ENCODE peak calls at places on chromosomes 2 and 18, in nine cellular contexts. M is heart left ventricle, P is A549, D is sigmoid colon, T is IMR-90, S is right lobe of liver, B is esophagus squamous epithelium, F is adrenal gland, R is tibial nerve. Y is an unnamed sample. For H3K4me1, the result is how much of the 10 kb centered on the place peaks cover.

GRCh38 chr18:48547456-48548403 is 8.9 kb downstream of the CTIF start:
- DNase-seq in M (peak), P (peak), D (no peak), T (peak), S (peak), B (no peak), F (peak), R (no peak), Y (no peak)

GRCh38 chr18:74286106-74286856 is 5.5 kb downstream of the CYB5A start:
- DNase-seq in M (no peak), P (no peak), D (no peak), T (peak), S (no peak), B (no peak), F (no peak), R (no peak), Y (no peak)

GRCh38 chr2:157302492-157303099 is 23.0 kb downstream of the ERMN start:
- DNase-seq in M (no peak), P (peak), D (no peak), T (peak), S (no peak), B (no peak), F (peak), R (peak), Y (no peak)

GRCh38 chr18:35005963-35006577 is 35.1 kb upstream of the MAPRE2 start:
- DNase-seq in M (no peak), P (peak), D (no peak), T (peak), S (no peak), B (no peak), F (no peak), R (peak), Y (no peak)

GRCh38 chr2:63071664-63072063 is 21.0 kb downstream of the OTX1 start:
- DNase-seq in M (no peak), P (no peak), D (no peak), T (no peak), S (no peak), B (no peak), F (no peak), R (no peak), Y (no peak)

GRCh38 chr2:5195636-5196035 is 496.5 kb upstream of the SOX11 start:
- DNase-seq in M (no peak), P (no peak), D (no peak), T (no peak), S (no peak), B (no peak), F (no peak), R (no peak), Y (no peak)

GRCh38 chr18:9736942-9737813 is 29.1 kb downstream of the RAB31 start:
- DNase-seq in M (no peak), P (no peak), D (no peak), T (peak), S (peak), B (no peak), F (no peak), R (no peak), Y (no peak)

GRCh38 chr18:73983496-73983895 is 164.1 kb downstream of the FBXO15 start:
- DNase-seq in M (no peak), P (no peak), D (no peak), T (no peak), S (no peak), B (no peak), F (no peak), R (no peak), Y (no peak)

GRCh38 chr2:160911258-160911657 is 249.0 kb upstream of the TANK start:
- DNase-seq in M (no peak), P (no peak), D (no peak), T (no peak), S (no peak), B (no peak), F (no peak), R (no peak), Y (no peak)

GRCh38 chr18:8794133-8794986 is 89.0 kb downstream of the MTCL1 start:
- DNase-seq in M (no peak), P (peak), D (no peak), T (peak), S (no peak), B (no peak), F (no peak), R (no peak), Y (no peak)

GRCh38 chr2:101200714-101201113 is 49.5 kb upstream of the TBC1D8 start:
- DNase-seq in M (no peak), P (peak), D (no peak), T (peak), S (no peak), B (no peak), F (no peak), R (no peak), Y (no peak)

GRCh38 chr2:58875462-58875861 is 634.3 kb upstream of the FANCL start:
- DNase-seq in M (no peak), P (no peak), D (no peak), T (no peak), S (no peak), B (no peak), F (no peak), R (no peak), Y (no peak)

GRCh38 chr2:189348369-189348768 is 92.9 kb upstream of the WDR75 start:
- DNase-seq in M (no peak), P (no peak), D (no peak), T (no peak), S (no peak), B (no peak), F (no peak), R (no peak), Y (no peak)

GRCh38 chr2:128278979-128279378 is 39.7 kb downstream of the HS6ST1 start:
- DNase-seq in M (peak), P (no peak), D (peak), T (no peak), S (peak), B (no peak), F (peak), R (no peak), Y (no peak)

GRCh38 chr2:11248-11941 is 34.9 kb downstream of the FAM110C start:
- DNase-seq in M (peak), P (peak), D (no peak), T (peak), S (no peak), B (no peak), F (peak), R (peak), Y (peak)

GRCh38 chr18:61034581-61034980 is 298.6 kb upstream of the CDH20 start:
- DNase-seq in M (no peak), P (no peak), D (no peak), T (no peak), S (no peak), B (no peak), F (no peak), R (no peak), Y (no peak)

DNA sequence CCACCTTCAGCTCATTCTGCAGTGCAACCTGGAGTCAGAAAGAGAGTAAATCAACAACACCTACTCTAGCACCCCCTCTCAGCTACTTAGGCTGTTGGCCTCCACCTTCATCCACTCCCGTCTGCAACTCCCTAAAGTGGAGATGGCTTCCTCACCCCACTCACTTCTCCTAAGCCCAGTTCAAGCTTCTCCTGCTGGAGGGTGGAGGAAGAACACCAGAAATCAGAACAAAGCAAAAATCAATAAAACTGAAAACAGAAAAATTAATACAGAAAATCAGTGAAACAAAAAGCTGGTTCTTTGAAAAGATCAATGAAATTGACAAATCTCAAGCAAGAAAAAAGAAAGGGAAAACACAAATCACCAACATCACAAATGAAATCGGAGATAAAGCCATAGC is 191.7 kb downstream of the ANAPC1 start:
- DNase-seq in M (no peak), P (no peak), D (no peak), T (no peak), S (no peak), B (no peak), F (no peak), R (no peak), Y (no peak)
- TF ChIP-seq CTCF in M (no peak), P (no peak), D (no peak), T (peak), S (no peak), B (no peak), F (no peak), R (no peak), Y (no peak)

DNA sequence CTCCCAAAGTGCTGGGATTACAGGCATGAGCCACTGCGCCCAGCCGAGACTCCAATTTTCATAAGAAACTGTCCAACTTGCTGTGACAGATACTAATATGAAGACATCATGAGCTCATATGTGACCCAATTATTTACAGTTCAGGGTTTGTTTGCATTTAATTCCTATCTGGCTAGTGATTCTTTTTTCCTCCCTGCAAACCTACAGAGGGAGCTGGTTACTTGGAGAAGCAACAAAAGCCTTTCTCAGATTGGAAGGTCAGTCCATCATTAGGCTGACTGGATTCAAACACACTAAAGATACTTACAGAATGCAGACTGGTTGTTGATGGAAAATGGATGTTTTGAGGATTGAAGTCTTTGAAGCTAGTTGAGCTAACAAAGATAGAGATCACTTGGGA is 176.4 kb downstream of the ANKRD44 start:
- DNase-seq in M (no peak), P (peak), D (no peak), T (peak), S (no peak), B (no peak), F (no peak), R (no peak), Y (no peak)
- H3K4me1 ChIP-seq in M (under half), P (under half), D (under half), T (under half), S (under half), B (under half), F (under half), R (under half), Y (under half)

GRCh38 chr2:43274721-43275120 is 48.3 kb upstream of the ZFP36L2 start:
- DNase-seq in M (no peak), P (no peak), D (no peak), T (no peak), S (no peak), B (no peak), F (no peak), R (no peak), Y (no peak)
- TF ChIP-seq POLR2A in M (no peak), P (no peak), D (no peak), T (no peak), S (no peak), B (no peak), F (no peak), R (no peak), Y (no peak)

DNA sequence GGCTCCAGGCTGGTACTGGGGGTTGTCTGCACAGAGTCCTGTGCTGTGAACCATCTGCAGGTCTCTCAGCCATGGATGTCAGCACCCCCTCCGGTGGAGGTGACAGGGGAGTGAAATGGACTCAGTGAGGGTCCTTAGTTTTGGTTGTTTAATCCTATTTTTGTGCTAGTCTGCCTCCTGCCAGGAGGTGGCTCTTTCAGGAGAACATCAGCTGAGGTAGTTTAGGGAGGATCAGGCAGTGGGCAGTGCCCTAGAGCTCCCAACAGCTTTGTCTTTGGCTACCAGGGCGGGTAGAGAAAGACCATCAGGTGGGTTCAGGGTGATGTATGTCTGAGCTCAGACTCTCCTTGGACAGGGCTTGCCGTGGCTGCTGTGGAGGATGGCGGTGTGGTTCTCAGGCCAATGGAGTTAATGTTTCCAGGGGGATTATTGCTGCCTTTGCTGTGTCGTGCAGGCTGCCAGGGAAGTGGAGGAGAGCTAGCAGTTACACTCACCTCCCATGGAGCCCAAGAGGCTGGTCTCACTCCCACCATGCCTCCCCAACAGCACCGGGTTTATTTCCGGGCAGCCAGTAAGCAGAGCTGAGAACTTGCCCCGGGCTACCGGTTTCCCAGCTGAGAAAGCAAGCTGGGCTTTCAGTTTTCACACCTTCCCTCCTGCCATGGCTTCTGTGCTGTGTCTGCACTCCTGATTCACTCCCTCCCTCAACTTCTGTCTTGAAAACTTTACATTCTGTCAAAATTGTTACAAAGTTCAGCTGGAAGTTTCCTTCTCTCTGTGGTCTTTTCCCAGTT is 563.4 kb downstream of the XIRP2 start:
- DNase-seq in M (no peak), P (no peak), D (no peak), T (no peak), S (no peak), B (no peak), F (no peak), R (no peak), Y (no peak)
- TF ChIP-seq CTCF in M (no peak), P (no peak), D (no peak), T (no peak), S (no peak), B (no peak), F (no peak), R (no peak), Y (no peak)

GRCh38 chr2:27958711-27959378 is 68.3 kb downstream of the BABAM2 start:
- DNase-seq in M (no peak), P (no peak), D (no peak), T (peak), S (no peak), B (no peak), F (no peak), R (no peak), Y (no peak)
- H3K4me1 ChIP-seq in M (under half), P (half or more), D (under half), T (under half), S (under half), B (under half), F (half or more), R (under half), Y (under half)

GRCh38 chr2:26768759-26769500 is 4.8 kb downstream of the SLC35F6 start:
- DNase-seq in M (peak), P (peak), D (peak), T (no peak), S (peak), B (peak), F (peak), R (peak), Y (peak)
- TF ChIP-seq POLR2A in M (no peak), P (no peak), D (no peak), T (no peak), S (peak), B (no peak), F (no peak), R (peak), Y (no peak)

DNA sequence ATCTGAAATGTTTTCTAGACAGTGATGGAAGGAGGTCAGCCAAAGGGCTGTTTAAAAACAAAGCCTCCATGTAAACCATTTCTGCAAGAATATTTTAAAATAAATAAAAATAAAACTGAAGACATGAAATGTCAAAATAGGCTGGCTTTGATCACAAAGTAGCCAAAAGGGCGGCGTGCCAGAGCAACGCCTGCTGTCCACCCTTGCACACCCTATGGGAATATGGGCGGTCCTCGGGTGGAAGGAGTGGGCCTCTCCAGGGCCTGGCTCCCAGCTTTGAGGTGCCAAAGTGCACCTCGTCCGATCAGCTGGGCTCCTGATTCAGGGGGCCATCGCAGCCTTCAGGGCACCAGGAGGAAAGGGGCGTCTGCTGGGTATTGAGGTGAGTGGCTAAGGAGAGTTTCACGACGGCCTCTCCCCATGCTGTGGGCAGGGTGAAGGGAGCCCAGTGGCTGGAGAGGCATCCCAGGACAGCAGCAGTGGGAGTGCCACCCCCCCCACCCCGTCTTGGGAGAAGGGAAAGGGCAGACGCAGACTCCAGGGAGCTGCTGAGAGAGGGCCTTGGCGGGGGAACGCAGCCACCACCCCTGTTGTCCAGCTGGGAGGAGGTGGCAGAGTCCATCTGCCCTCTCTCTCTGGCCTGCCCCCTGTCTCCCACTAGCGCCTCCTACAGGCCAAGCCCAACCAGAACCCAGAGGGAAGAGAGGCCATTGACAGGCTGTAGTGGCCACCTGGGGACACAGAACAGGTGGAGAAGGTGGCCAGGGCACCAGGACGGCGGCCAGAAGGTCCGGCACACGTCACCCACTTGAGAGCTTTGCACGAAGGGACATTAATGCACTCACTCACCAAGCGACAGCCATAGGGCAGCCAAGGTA is 5.7 kb upstream of the ERFE start:
- DNase-seq in M (no peak), P (no peak), D (no peak), T (no peak), S (no peak), B (no peak), F (no peak), R (no peak), Y (no peak)
- TF ChIP-seq CTCF in M (peak), P (no peak), D (no peak), T (peak), S (no peak), B (no peak), F (no peak), R (no peak), Y (no peak)

Y was measured in uterus.